ENCODE peak calls at places on chromosomes 16 and 17, in ten cellular contexts. R is pulmonary artery endothelial cell; H is body of pancreas; U is MM.1S; G is GDM1; Q is activated CD4-positive, alpha-beta T cell treated with anti-CD3 and anti-CD28 coated beads for 1 hour; T is stimulated activated CD8-positive, alpha-beta memory T cell treated with anti-CD3 and anti-CD28 coated beads, Interleukin-4, amount 100 ng/mL, for 1 hour; S is stimulated activated effector memory CD8-positive, alpha-beta T cell treated with anti-CD3 and anti-CD28 coated beads, Interleukin-12 subunit alpha, Interleukin-12 subunit beta, amount 100 ng/mL, for 72 hours; P is aorta; B is CD4-positive, alpha-beta T cell. L is an unnamed sample.

GRCh38 chr16:4341250-4341649 is 9.9 kb downstream of the PAM16 start:
- DNase-seq in R (no peak), T (no peak), S (no peak), B (no peak), Q (no peak), H (no peak), G (no peak), P (no peak), U (no peak), L (no peak)

GRCh38 chr17:49618112-49618611 is 42.5 kb downstream of the NXPH3 start:
- DNase-seq in S (no peak), G (no peak), T (no peak), P (no peak), Q (no peak), R (no peak), U (no peak), H (no peak), B (no peak), L (peak; percentile 9)

GRCh38 chr16:16063685-16064084 is 114.3 kb downstream of the ABCC1 start:
- DNase-seq in G (peak; percentile 56), Q (no peak), T (no peak), R (no peak), U (no peak), S (no peak), H (no peak), B (no peak), P (no peak), L (no peak)

GRCh38 chr17:50672831-50673551 is 34.7 kb downstream of the ANKRD40 start:
- DNase-seq in S (no peak), B (no peak), H (no peak), R (no peak), P (peak; percentile 89), U (no peak), G (no peak), Q (no peak), T (no peak), L (peak; percentile 34)

GRCh38 chr17:32909787-32910369 is 18.1 kb upstream of the TMEM98 start:
- DNase-seq in T (no peak), S (peak; percentile 57), Q (no peak), G (no peak), H (peak; percentile 93), R (peak; percentile 72), P (no peak), U (peak; percentile 80), B (peak; percentile 27), L (peak; percentile 77)

GRCh38 chr16:78195868-78196267 is 96.4 kb downstream of the WWOX start:
- DNase-seq in T (no peak), G (no peak), U (no peak), H (no peak), P (no peak), S (no peak), R (no peak), Q (no peak), B (no peak), L (no peak)

GRCh38 chr17:55693244-55694216 is 29.1 kb downstream of the TMEM100 start:
- DNase-seq in R (no peak), P (no peak), U (no peak), S (no peak), T (no peak), G (no peak), Q (no peak), B (no peak), H (peak; percentile 55), L (no peak)

GRCh38 chr16:22660441-22661160 is 149.9 kb downstream of the NPIPB5 start:
- DNase-seq in B (no peak), T (no peak), R (no peak), G (no peak), U (no peak), Q (no peak), P (no peak), H (no peak), S (no peak), L (no peak)